ENCODE peak calls at places on chromosomes 6 and 20, in nine cellular contexts. J, K, W, I, B, H, X, T and V are unnamed samples.

GRCh38 chr20:3032624-3033023 is 10.8 kb upstream of the GNRH2 start:
- DNase-seq in J (no peak), K (no peak), W (no peak), I (no peak), B (no peak), H (peak; percentile 44), X (peak; percentile 37), T (peak; percentile 9), V (no peak)

GRCh38 chr6:75285156-75285639 is 606 bp upstream of the TMEM30A start:
- DNase-seq in J (no peak), K (no peak), W (no peak), I (no peak), B (no peak), H (no peak), X (no peak), T (no peak), V (no peak)

GRCh38 chr6:127842562-127842961 is 58.3 kb downstream of the THEMIS start:
- DNase-seq in J (no peak), K (no peak), W (no peak), I (no peak), B (no peak), H (no peak), X (no peak), T (no peak), V (no peak)

GRCh38 chr6:157551041-157551832 is 170.2 kb downstream of the ZDHHC14 start:
- DNase-seq in J (no peak), K (no peak), W (no peak), I (no peak), B (peak; percentile 22), H (no peak), X (no peak), T (no peak), V (no peak)

GRCh38 chr6:8589941-8590676 is 154.8 kb upstream of the SLC35B3 start:
- DNase-seq in J (no peak), K (no peak), W (no peak), I (no peak), B (peak; percentile 32), H (no peak), X (no peak), T (no peak), V (no peak)

GRCh38 chr6:74932214-74932923 is 273.5 kb downstream of the COL12A1 start:
- DNase-seq in J (no peak), K (no peak), W (no peak), I (no peak), B (no peak), H (no peak), X (no peak), T (no peak), V (no peak)

GRCh38 chr6:125802943-125803377 is 12.2 kb downstream of the NCOA7 start:
- DNase-seq in J (no peak), K (no peak), W (no peak), I (no peak), B (no peak), H (no peak), X (no peak), T (no peak), V (no peak)

GRCh38 chr6:48664850-48665249 is 553.9 kb upstream of the PTCHD4 start:
- DNase-seq in J (no peak), K (no peak), W (peak; percentile 14), I (no peak), B (no peak), H (no peak), X (no peak), T (no peak), V (no peak)

GRCh38 chr6:80161438-80161837 is 55.0 kb downstream of the BCKDHB start:
- DNase-seq in J (no peak), K (no peak), W (no peak), I (no peak), B (no peak), H (no peak), X (no peak), T (no peak), V (no peak)

GRCh38 chr6:403659-404655 is 12.4 kb downstream of the IRF4 start:
- DNase-seq in J (peak; percentile 55), K (no peak), W (no peak), I (peak; percentile 81), B (no peak), H (no peak), X (no peak), T (peak; percentile 75), V (no peak)

GRCh38 chr20:48704761-48705160 is 123.0 kb downstream of the PREX1 start:
- DNase-seq in J (no peak), K (no peak), W (no peak), I (no peak), B (no peak), H (no peak), X (no peak), T (peak; percentile 25), V (no peak)

GRCh38 chr6:164039954-164040375 is 625.4 kb downstream of the QKI start:
- DNase-seq in J (no peak), K (no peak), W (no peak), I (peak; percentile 42), B (no peak), H (no peak), X (peak; percentile 27), T (peak; percentile 81), V (peak; percentile 38)

DNA sequence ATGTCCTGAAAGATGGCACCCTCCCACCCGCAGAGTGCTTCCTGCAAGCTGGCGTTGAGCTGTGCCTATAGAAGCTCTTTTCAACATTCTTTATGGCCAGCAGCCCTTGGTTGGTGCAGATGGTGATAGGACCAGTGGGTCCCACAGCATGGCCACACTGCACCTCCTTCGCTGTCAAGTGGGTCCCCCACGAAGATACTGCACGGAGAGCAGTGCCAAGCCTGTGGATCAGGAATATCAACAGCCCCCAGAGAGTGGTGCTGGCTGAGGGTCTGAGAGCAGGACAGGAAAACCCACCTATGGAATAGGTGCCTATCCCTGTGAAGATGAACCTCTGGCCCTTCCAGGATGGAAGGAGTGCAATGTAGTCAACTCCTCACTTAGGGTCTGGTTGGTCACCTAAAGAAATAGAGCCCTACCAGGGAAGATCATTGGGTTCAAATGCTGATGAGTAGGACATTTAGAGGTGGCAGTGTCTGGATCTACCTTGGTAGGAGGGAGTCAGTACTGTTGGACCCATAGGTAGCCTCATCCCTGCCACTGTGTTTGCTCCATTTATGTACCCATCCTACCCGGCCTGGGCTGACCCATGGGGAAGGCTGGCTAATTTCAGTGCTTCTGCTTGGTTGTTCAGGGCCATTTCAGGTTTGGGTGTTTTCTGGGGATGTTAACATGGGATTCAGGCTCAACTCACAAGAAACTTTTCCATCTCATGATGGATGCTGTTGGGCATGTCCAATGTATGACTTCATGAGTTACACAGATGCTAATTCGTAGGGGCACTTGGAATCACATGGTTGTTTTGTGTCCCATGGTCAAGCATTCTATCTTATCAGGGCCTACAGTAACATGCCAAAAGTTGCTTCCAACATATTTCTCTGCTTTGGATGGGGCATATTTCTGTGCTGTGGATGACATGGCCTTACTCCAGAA is 33.4 kb upstream of the MICB start:
- DNase-seq in J (no peak), K (no peak), W (no peak), I (no peak), B (no peak), H (no peak), X (no peak), T (no peak), V (no peak)
- H3K4me3 ChIP-seq in J (no peak overlapping the region), K (peak overlapping the region; percentile 40), W (no peak overlapping the region), I (peak overlapping the region; percentile 99), B (no peak overlapping the region), H (peak overlapping the region; percentile 50), X (peak overlapping the region; percentile 63), T (peak overlapping the region; percentile 86), V (peak overlapping the region; percentile 68)

DNA sequence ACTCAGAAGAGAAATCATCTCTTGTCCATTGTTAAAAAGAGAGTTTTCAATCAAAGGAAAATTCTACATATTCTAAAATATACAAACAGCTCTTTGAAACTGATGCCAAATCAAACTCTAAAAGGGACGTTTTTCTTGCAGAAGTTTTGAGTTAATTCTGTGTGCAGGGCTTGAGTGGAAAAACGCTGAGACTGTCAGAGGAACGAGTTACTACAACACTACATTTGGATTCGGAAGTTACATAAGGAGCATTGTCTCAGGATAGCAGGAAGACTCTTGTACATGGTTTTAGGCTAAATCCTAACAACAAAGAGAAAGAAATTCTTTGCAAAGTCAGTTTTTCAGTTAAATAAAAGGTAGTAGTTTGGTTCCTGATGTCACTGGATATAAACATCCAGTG is 155.7 kb upstream of the SUPT3H start:
- DNase-seq in J (no peak), K (no peak), W (no peak), I (no peak), B (no peak), H (no peak), X (no peak), T (no peak), V (no peak)
- H3K4me3 ChIP-seq in J (no peak overlapping the region), K (no peak overlapping the region), W (no peak overlapping the region), I (no peak overlapping the region), B (no peak overlapping the region), H (peak overlapping the region; percentile 25), X (peak overlapping the region; percentile 52), T (no peak overlapping the region), V (no peak overlapping the region)

GRCh38 chr6:52538921-52539354 is 37.9 kb downstream of the TRAM2 start:
- DNase-seq in J (no peak), K (no peak), W (no peak), I (no peak), B (no peak), H (no peak), X (no peak), T (no peak), V (no peak)
- H3K4me3 ChIP-seq in J (no peak overlapping the region), K (no peak overlapping the region), W (no peak overlapping the region), I (no peak overlapping the region), B (no peak overlapping the region), H (no peak overlapping the region), X (no peak overlapping the region), T (no peak overlapping the region), V (no peak overlapping the region)

GRCh38 chr6:111551521-111552231 is 54.0 kb downstream of the TRAF3IP2 start:
- DNase-seq in J (peak; percentile 60), K (no peak), W (peak; percentile 74), I (no peak), B (no peak), H (no peak), X (no peak), T (no peak), V (peak; percentile 54)

GRCh38 chr6:111555041-111555440 is 50.6 kb downstream of the TRAF3IP2 start:
- DNase-seq in J (no peak), K (no peak), W (no peak), I (no peak), B (no peak), H (peak; percentile 62), X (no peak), T (no peak), V (no peak)

GRCh38 chr6:111552241-111552744 is 53.4 kb downstream of the TRAF3IP2 start:
- DNase-seq in J (no peak), K (peak; percentile 84), W (peak; percentile 66), I (no peak), B (no peak), H (peak; percentile 73), X (peak; percentile 64), T (no peak), V (peak; percentile 63)

GRCh38 chr6:111553580-111553979 is 52.1 kb downstream of the TRAF3IP2 start:
- DNase-seq in J (no peak), K (no peak), W (no peak), I (no peak), B (no peak), H (no peak), X (no peak), T (no peak), V (no peak)

DNA sequence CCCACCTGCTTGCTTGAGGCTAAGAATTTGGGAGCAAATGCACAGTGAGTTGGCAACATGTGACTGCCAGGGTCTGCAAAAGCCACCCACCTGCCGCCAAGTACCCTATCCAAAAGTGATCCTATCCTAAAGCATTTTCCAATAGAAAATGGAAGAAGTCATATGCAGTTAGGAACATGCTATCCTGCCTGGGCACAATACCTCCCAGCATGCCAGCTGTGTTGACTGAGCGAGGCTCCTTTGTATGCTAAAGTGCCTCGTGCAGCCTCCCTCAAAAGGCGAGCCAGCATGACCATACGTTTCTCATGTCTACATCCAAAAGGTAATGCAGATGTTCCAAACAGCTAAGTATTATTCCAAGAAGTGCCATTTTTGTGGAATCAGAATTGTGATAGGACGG is 52.7 kb downstream of the TRAF3IP2 start:
- DNase-seq in J (no peak), K (no peak), W (no peak), I (no peak), B (no peak), H (no peak), X (no peak), T (no peak), V (no peak)
- H3K4me3 ChIP-seq in J (no peak overlapping the region), K (no peak overlapping the region), W (no peak overlapping the region), I (no peak overlapping the region), B (no peak overlapping the region), H (no peak overlapping the region), X (no peak overlapping the region), T (no peak overlapping the region), V (no peak overlapping the region)